ENCODE peak calls at places on chromosomes 2 and 18, in six cellular contexts. One of them, this sample, is unnamed.

GRCh38 chr18:25047983-25048382 is 304.0 kb downstream of the ZNF521 start:
- DNase-seq in HepG2: no peak
- DNase-seq in K562: no peak
- DNase-seq in HCT116: no peak
- DNase-seq in endothelial cell of umbilical vein: no peak
- DNase-seq in H1: peak; percentile 61
- DNase-seq in this sample: no peak

GRCh38 chr2:72334806-72335205 is 187.1 kb upstream of the CYP26B1 start:
- DNase-seq in HepG2: no peak
- DNase-seq in K562: no peak
- DNase-seq in HCT116: no peak
- DNase-seq in endothelial cell of umbilical vein: no peak
- DNase-seq in H1: no peak
- DNase-seq in this sample: no peak

GRCh38 chr18:25295624-25296138 is 56.3 kb downstream of the ZNF521 start:
- DNase-seq in HepG2: no peak
- DNase-seq in K562: no peak
- DNase-seq in HCT116: no peak
- DNase-seq in endothelial cell of umbilical vein: no peak
- DNase-seq in H1: no peak
- DNase-seq in this sample: no peak

GRCh38 chr2:95375532-95376221 is 26.8 kb upstream of the FAHD2A start:
- DNase-seq in HepG2: no peak
- DNase-seq in K562: no peak
- DNase-seq in HCT116: no peak
- DNase-seq in endothelial cell of umbilical vein: no peak
- DNase-seq in H1: no peak
- DNase-seq in this sample: no peak

GRCh38 chr18:3481696-3482210 is 31.8 kb downstream of the TGIF1 start:
- DNase-seq in HepG2: peak; percentile 33
- DNase-seq in K562: peak; percentile 59
- DNase-seq in HCT116: peak; percentile 35
- DNase-seq in endothelial cell of umbilical vein: peak; percentile 47
- DNase-seq in H1: no peak
- DNase-seq in this sample: no peak

GRCh38 chr18:32289480-32290075 is 99.7 kb downstream of the MEP1B start:
- DNase-seq in HepG2: peak; percentile 66
- DNase-seq in K562: no peak
- DNase-seq in HCT116: peak; percentile 63
- DNase-seq in endothelial cell of umbilical vein: peak; percentile 77
- DNase-seq in H1: no peak
- DNase-seq in this sample: no peak

GRCh38 chr2:36960005-36960675 is 6.2 kb downstream of the STRN start:
- DNase-seq in HepG2: no peak
- DNase-seq in K562: no peak
- DNase-seq in HCT116: no peak
- DNase-seq in endothelial cell of umbilical vein: no peak
- DNase-seq in H1: no peak
- DNase-seq in this sample: no peak

GRCh38 chr2:42938671-42939370 is 146.4 kb upstream of the HAAO start:
- DNase-seq in HepG2: no peak
- DNase-seq in K562: no peak
- DNase-seq in HCT116: no peak
- DNase-seq in endothelial cell of umbilical vein: no peak
- DNase-seq in H1: no peak
- DNase-seq in this sample: no peak

GRCh38 chr2:62196278-62196901 is 475 bp downstream of the B3GNT2 start:
- DNase-seq in HepG2: peak; percentile 45
- DNase-seq in K562: peak; percentile 81
- DNase-seq in HCT116: no peak
- DNase-seq in endothelial cell of umbilical vein: no peak
- DNase-seq in H1: no peak
- DNase-seq in this sample: no peak

GRCh38 chr2:131062066-131062465 is 31.2 kb downstream of the FAM168B start:
- DNase-seq in HepG2: no peak
- DNase-seq in K562: no peak
- DNase-seq in HCT116: no peak
- DNase-seq in endothelial cell of umbilical vein: peak; percentile 31
- DNase-seq in H1: no peak
- DNase-seq in this sample: no peak

GRCh38 chr18:12651651-12652050 is 6.3 kb downstream of the SPIRE1 start:
- DNase-seq in HepG2: no peak
- DNase-seq in K562: no peak
- DNase-seq in HCT116: no peak
- DNase-seq in endothelial cell of umbilical vein: no peak
- DNase-seq in H1: no peak
- DNase-seq in this sample: no peak

GRCh38 chr2:160813506-160813858 is 319.9 kb upstream of the RBMS1 start:
- DNase-seq in HepG2: no peak
- DNase-seq in K562: no peak
- DNase-seq in HCT116: no peak
- DNase-seq in endothelial cell of umbilical vein: no peak
- DNase-seq in H1: no peak
- DNase-seq in this sample: no peak

GRCh38 chr2:42224422-42225067 is 55.4 kb downstream of the EML4 start:
- DNase-seq in HepG2: no peak
- DNase-seq in K562: no peak
- DNase-seq in HCT116: no peak
- DNase-seq in endothelial cell of umbilical vein: no peak
- DNase-seq in H1: no peak
- DNase-seq in this sample: no peak

GRCh38 chr2:10137053-10137843 is 14.7 kb downstream of the RRM2 start:
- DNase-seq in HepG2: no peak
- DNase-seq in K562: no peak
- DNase-seq in HCT116: no peak
- DNase-seq in endothelial cell of umbilical vein: no peak
- DNase-seq in H1: no peak
- DNase-seq in this sample: no peak

GRCh38 chr18:22378672-22379282 is 38.9 kb downstream of the CTAGE1 start:
- DNase-seq in HepG2: peak; percentile 25
- DNase-seq in K562: peak; percentile 28
- DNase-seq in HCT116: peak; percentile 39
- DNase-seq in endothelial cell of umbilical vein: peak; percentile 53
- DNase-seq in H1: no peak
- DNase-seq in this sample: no peak

GRCh38 chr2:231191896-231192872 is 6.2 kb upstream of the ARMC9 start:
- DNase-seq in HepG2: peak; percentile 70
- DNase-seq in K562: peak; percentile 31
- DNase-seq in HCT116: no peak
- DNase-seq in endothelial cell of umbilical vein: peak; percentile 77
- DNase-seq in H1: peak; percentile 64
- DNase-seq in this sample: no peak

GRCh38 chr18:22637787-22638186 is 220.1 kb upstream of the CTAGE1 start:
- DNase-seq in HepG2: peak; percentile 42
- DNase-seq in K562: no peak
- DNase-seq in HCT116: peak; percentile 34
- DNase-seq in endothelial cell of umbilical vein: no peak
- DNase-seq in H1: no peak
- DNase-seq in this sample: no peak

GRCh38 chr2:101124684-101125366 is 26.4 kb downstream of the TBC1D8 start:
- DNase-seq in HepG2: peak; percentile 96
- DNase-seq in K562: no peak
- DNase-seq in HCT116: peak; percentile 93
- DNase-seq in endothelial cell of umbilical vein: peak; percentile 98
- DNase-seq in H1: no peak
- DNase-seq in this sample: no peak

GRCh38 chr2:235047171-235048160 is 95.6 kb downstream of the SH3BP4 start:
- DNase-seq in HepG2: no peak
- DNase-seq in K562: no peak
- DNase-seq in HCT116: no peak
- DNase-seq in endothelial cell of umbilical vein: no peak
- DNase-seq in H1: no peak
- DNase-seq in this sample: no peak

GRCh38 chr2:199851886-199852285 is 894 bp upstream of the FTCDNL1 start:
- DNase-seq in HepG2: no peak
- DNase-seq in K562: no peak
- DNase-seq in HCT116: no peak
- DNase-seq in endothelial cell of umbilical vein: no peak
- DNase-seq in H1: no peak
- DNase-seq in this sample: no peak

GRCh38 chr2:112465373-112465772 is 16.6 kb upstream of the TTL start:
- DNase-seq in HepG2: peak; percentile 24
- DNase-seq in K562: no peak
- DNase-seq in HCT116: no peak
- DNase-seq in endothelial cell of umbilical vein: peak; percentile 26
- DNase-seq in H1: no peak
- DNase-seq in this sample: no peak

GRCh38 chr2:48395658-48396057 is 134.3 kb upstream of the STON1 start:
- DNase-seq in HepG2: no peak
- DNase-seq in K562: no peak
- DNase-seq in HCT116: no peak
- DNase-seq in endothelial cell of umbilical vein: no peak
- DNase-seq in H1: no peak
- DNase-seq in this sample: no peak

GRCh38 chr18:45231606-45232005 is 383.7 kb upstream of the SLC14A2 start:
- DNase-seq in HepG2: no peak
- DNase-seq in K562: no peak
- DNase-seq in HCT116: no peak
- DNase-seq in endothelial cell of umbilical vein: no peak
- DNase-seq in H1: no peak
- DNase-seq in this sample: no peak

GRCh38 chr2:202096736-202097135 is 23.7 kb downstream of the KIAA2012 start:
- DNase-seq in HepG2: no peak
- DNase-seq in K562: no peak
- DNase-seq in HCT116: no peak
- DNase-seq in endothelial cell of umbilical vein: peak; percentile 18
- DNase-seq in H1: no peak
- DNase-seq in this sample: no peak
- H3K9ac ChIP-seq in HepG2: no peak overlapping the region
- H3K9ac ChIP-seq in K562: no peak overlapping the region
- H3K9ac ChIP-seq in HCT116: no peak overlapping the region
- H3K9ac ChIP-seq in endothelial cell of umbilical vein: no peak overlapping the region
- H3K9ac ChIP-seq in H1: no peak overlapping the region
- H3K9ac ChIP-seq in this sample: no peak overlapping the region

DNA sequence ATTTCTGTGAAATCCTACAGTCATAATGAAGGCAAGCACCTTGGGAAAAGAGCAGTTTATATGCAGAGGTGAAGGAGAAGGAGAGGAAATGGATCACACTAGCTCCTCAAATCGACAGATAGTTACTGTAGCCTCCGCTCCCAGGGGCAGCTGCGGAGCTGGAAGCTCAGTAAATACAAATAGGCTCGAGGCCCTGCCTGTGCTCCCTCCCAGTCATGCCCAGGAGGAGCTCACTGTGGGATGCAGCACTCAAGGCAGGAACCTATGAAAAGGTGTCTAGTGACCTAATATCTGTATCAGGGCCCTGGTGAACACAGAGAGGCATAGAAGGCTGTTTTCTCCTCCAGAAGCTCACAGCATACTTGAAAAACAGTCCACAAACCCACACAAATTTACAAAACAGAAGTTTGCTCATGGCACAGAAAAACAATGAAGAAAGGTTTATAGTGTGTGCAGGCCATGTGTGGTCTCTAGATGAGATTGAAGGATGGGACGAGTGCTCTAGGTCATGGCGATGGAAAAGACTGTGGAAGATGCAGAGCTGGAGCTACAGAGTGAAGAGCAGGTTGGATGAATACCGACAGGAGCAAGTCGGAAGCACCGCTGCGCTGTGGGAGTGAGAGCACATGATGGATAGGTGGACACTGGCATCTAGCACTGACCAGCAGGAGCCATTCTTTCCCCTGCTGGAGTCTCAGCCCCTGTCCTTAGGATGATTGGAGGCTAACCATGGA is 534.9 kb upstream of the RAB6C start:
- DNase-seq in HepG2: no peak
- DNase-seq in K562: no peak
- DNase-seq in HCT116: no peak
- DNase-seq in endothelial cell of umbilical vein: no peak
- DNase-seq in H1: no peak
- DNase-seq in this sample: no peak
- TF ChIP-seq POLR2AphosphoS5 in HepG2: no peak
- TF ChIP-seq POLR2AphosphoS5 in K562: no peak
- TF ChIP-seq POLR2AphosphoS5 in HCT116: no peak
- TF ChIP-seq POLR2AphosphoS5 in endothelial cell of umbilical vein: no peak
- TF ChIP-seq POLR2AphosphoS5 in H1: no peak
- TF ChIP-seq POLR2AphosphoS5 in this sample: no peak

GRCh38 chr2:158103358-158104021 is 1.8 kb downstream of the UPP2 start:
- DNase-seq in HepG2: no peak
- DNase-seq in K562: no peak
- DNase-seq in HCT116: no peak
- DNase-seq in endothelial cell of umbilical vein: no peak
- DNase-seq in H1: no peak
- DNase-seq in this sample: no peak

GRCh38 chr2:158100411-158100810 is 1.3 kb upstream of the UPP2 start:
- DNase-seq in HepG2: no peak
- DNase-seq in K562: no peak
- DNase-seq in HCT116: no peak
- DNase-seq in endothelial cell of umbilical vein: no peak
- DNase-seq in H1: no peak
- DNase-seq in this sample: no peak

GRCh38 chr2:158102446-158102845 is 770 bp downstream of the UPP2 start:
- DNase-seq in HepG2: no peak
- DNase-seq in K562: no peak
- DNase-seq in HCT116: no peak
- DNase-seq in endothelial cell of umbilical vein: no peak
- DNase-seq in H1: no peak
- DNase-seq in this sample: no peak

GRCh38 chr2:158101384-158101926 is at the start of gene UPP2:
- DNase-seq in HepG2: peak; percentile 50
- DNase-seq in K562: no peak
- DNase-seq in HCT116: no peak
- DNase-seq in endothelial cell of umbilical vein: no peak
- DNase-seq in H1: no peak
- DNase-seq in this sample: no peak

GRCh38 chr2:158104903-158105302 is 3.2 kb downstream of the UPP2 start:
- DNase-seq in HepG2: no peak
- DNase-seq in K562: no peak
- DNase-seq in HCT116: no peak
- DNase-seq in endothelial cell of umbilical vein: no peak
- DNase-seq in H1: no peak
- DNase-seq in this sample: no peak
- H3K9ac ChIP-seq in HepG2: no peak overlapping the region
- H3K9ac ChIP-seq in K562: no peak overlapping the region
- H3K9ac ChIP-seq in HCT116: no peak overlapping the region
- H3K9ac ChIP-seq in endothelial cell of umbilical vein: no peak overlapping the region
- H3K9ac ChIP-seq in H1: no peak overlapping the region
- H3K9ac ChIP-seq in this sample: no peak overlapping the region

DNA sequence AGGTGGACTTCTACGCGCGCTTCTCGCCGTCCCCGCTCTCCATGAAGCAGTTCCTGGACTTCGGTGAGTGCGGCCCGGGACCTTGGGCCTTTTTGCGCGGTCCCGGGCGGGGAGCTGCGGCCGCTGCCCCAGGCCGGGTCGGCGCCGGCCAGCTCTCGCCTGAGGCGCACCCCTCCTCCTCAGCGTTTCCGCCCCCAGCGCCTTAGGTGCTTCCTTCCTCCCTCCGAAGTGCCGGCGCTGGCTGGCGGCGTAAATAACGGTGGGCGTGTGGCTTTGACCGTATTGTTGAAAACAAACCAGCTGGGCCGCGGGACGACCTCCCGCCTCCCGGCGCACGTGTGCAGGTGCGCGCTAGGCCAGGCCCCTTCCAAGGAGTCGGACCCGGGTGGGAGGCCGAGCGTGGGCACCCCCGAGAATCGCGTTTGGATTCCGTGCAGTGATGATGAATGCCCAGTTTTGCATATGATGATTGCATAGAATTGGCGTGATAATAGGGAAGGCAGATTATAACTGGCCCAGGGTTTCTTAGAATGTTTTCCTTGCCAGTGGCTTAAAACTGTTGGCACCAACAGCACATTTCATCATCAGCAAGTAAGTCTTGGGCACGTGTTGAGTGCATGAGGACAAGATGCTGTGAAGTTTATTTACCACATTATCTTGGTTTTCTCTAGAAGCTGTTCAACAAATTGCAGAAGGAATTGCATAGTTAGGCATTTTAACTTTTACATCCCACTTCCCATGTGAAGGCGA is 569 bp downstream of the PDK1 start:
- DNase-seq in HepG2: peak; percentile 48
- DNase-seq in K562: peak; percentile 74
- DNase-seq in HCT116: peak; percentile 31
- DNase-seq in endothelial cell of umbilical vein: peak; percentile 79
- DNase-seq in H1: peak; percentile 49
- DNase-seq in this sample: no peak
- TF ChIP-seq POLR2AphosphoS5 in HepG2: no peak
- TF ChIP-seq POLR2AphosphoS5 in K562: no peak
- TF ChIP-seq POLR2AphosphoS5 in HCT116: no peak
- TF ChIP-seq POLR2AphosphoS5 in endothelial cell of umbilical vein: no peak
- TF ChIP-seq POLR2AphosphoS5 in H1: no peak
- TF ChIP-seq POLR2AphosphoS5 in this sample: no peak